ENCODE peak calls at places on chromosome 1, in six cellular contexts. One of them, this sample, is unnamed.

GRCh38 chr1:159653201-159653600 is 61.2 kb downstream of the CRP start:
- DNase-seq in body of pancreas: no peak
- DNase-seq in mammary epithelial cell: no peak
- DNase-seq in fibroblast of lung: peak; percentile 43
- DNase-seq in heart right ventricle: no peak
- DNase-seq in IMR-90: no peak
- DNase-seq in this sample: no peak

GRCh38 chr1:1356796-1357401 is 1.5 kb downstream of the MXRA8 start:
- DNase-seq in IMR-90: no peak
- DNase-seq in fibroblast of lung: no peak
- DNase-seq in body of pancreas: no peak
- DNase-seq in mammary epithelial cell: no peak
- DNase-seq in heart right ventricle: peak; percentile 12
- DNase-seq in this sample: no peak

GRCh38 chr1:30659702-30660101 is 63.7 kb downstream of the MATN1 start:
- DNase-seq in heart right ventricle: no peak
- DNase-seq in body of pancreas: no peak
- DNase-seq in fibroblast of lung: no peak
- DNase-seq in IMR-90: no peak
- DNase-seq in mammary epithelial cell: no peak
- DNase-seq in this sample: no peak

GRCh38 chr1:8018492-8019228 is 7.4 kb downstream of the ERRFI1 start:
- DNase-seq in IMR-90: no peak
- DNase-seq in body of pancreas: no peak
- DNase-seq in mammary epithelial cell: no peak
- DNase-seq in heart right ventricle: no peak
- DNase-seq in fibroblast of lung: peak; percentile 71
- DNase-seq in this sample: no peak

GRCh38 chr1:193558491-193559028 is 372.1 kb upstream of the B3GALT2 start:
- DNase-seq in IMR-90: peak; percentile 91
- DNase-seq in body of pancreas: peak; percentile 52
- DNase-seq in mammary epithelial cell: peak; percentile 55
- DNase-seq in fibroblast of lung: peak; percentile 91
- DNase-seq in heart right ventricle: no peak
- DNase-seq in this sample: no peak

GRCh38 chr1:41500378-41500777 is 15.9 kb upstream of the EDN2 start:
- DNase-seq in IMR-90: no peak
- DNase-seq in heart right ventricle: no peak
- DNase-seq in body of pancreas: peak; percentile 96
- DNase-seq in fibroblast of lung: peak; percentile 52
- DNase-seq in mammary epithelial cell: peak; percentile 93
- DNase-seq in this sample: peak; percentile 47

GRCh38 chr1:17696417-17697301 is 58.5 kb upstream of the ACTL8 start:
- DNase-seq in mammary epithelial cell: peak; percentile 27
- DNase-seq in heart right ventricle: peak; percentile 19
- DNase-seq in body of pancreas: no peak
- DNase-seq in IMR-90: peak; percentile 74
- DNase-seq in fibroblast of lung: peak; percentile 70
- DNase-seq in this sample: no peak

GRCh38 chr1:194184402-194184801 is 998.0 kb upstream of the B3GALT2 start:
- DNase-seq in mammary epithelial cell: no peak
- DNase-seq in IMR-90: no peak
- DNase-seq in heart right ventricle: no peak
- DNase-seq in fibroblast of lung: no peak
- DNase-seq in body of pancreas: no peak
- DNase-seq in this sample: no peak

DNA sequence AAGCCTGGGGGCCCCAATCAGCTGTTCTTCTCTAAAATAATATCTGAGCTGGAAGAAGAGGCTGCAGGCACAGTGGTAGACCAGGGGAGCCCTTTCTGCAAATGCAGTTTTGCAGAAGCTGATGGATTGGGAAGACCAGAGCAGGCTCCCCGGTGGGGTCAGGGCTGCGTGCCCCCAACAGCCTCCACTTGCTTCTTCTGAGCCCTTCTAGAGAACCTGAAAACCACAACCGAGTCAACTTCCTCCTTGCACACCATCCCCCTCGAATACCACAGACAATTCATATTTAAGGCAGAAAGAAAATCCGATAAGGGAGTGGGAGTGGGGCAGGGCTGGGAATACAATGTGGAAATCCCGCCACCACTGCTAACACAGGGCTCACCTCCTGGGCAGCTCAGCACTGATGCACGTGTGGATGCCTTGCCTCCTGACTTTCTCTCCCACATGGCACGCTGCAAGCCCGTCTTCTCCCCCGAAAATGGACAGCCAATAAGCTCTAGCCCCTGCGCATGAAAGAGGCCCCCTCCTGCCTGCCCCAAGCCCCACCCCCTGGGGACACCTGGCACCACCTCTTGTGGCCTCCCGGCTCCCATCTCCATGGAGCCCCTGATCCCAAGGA is 25.4 kb upstream of the ALDH4A1 start:
- DNase-seq in heart right ventricle: no peak
- DNase-seq in body of pancreas: no peak
- DNase-seq in mammary epithelial cell: peak; percentile 52
- DNase-seq in IMR-90: peak; percentile 63
- DNase-seq in fibroblast of lung: peak; percentile 83
- DNase-seq in this sample: no peak
- H3K4me1 ChIP-seq in heart right ventricle: peaks cover 82% of the 10 kb centered on the region
- H3K4me1 ChIP-seq in body of pancreas: peaks cover 82% of the 10 kb centered on the region
- H3K4me1 ChIP-seq in mammary epithelial cell: peaks cover 82% of the 10 kb centered on the region
- H3K4me1 ChIP-seq in IMR-90: peaks cover 51% of the 10 kb centered on the region
- H3K4me1 ChIP-seq in fibroblast of lung: peaks cover 52% of the 10 kb centered on the region
- H3K4me1 ChIP-seq in this sample: peaks cover 54% of the 10 kb centered on the region

DNA sequence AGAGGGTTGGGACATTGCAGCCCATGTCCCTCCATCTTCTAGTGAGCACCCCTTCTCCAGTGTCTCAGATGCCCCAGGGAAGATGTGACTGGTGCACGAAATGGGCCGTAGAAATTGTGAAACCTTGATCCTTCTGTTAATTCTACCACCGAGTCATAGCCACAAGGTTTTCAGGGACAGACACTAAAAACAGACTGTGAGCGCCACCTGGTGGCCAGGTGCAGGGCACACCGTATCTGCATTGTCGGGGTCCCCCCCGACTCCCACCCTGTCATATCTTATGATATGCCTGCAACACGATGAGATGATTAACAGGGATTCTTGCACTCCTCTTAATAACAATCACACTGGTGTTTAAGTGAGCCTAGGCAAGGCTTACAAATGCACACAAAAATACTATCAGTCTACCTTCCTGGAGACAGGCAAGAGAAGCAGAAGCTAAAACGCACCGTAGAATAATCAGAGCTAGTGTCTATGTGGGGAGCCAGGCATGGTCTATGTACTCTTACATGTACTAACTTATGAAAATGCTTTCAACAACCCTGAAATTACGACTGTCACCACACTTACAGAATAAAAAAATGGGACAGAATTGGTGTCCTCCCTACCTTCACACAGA is 57.8 kb downstream of the FHAD1 start:
- DNase-seq in body of pancreas: peak; percentile 72
- DNase-seq in heart right ventricle: peak; percentile 55
- DNase-seq in fibroblast of lung: peak; percentile 36
- DNase-seq in mammary epithelial cell: peak; percentile 52
- DNase-seq in IMR-90: peak; percentile 56
- DNase-seq in this sample: no peak
- TF ChIP-seq CTCF in body of pancreas: peak; percentile 78
- TF ChIP-seq CTCF in heart right ventricle: peak; percentile 91
- TF ChIP-seq CTCF in fibroblast of lung: peak; percentile 81
- TF ChIP-seq CTCF in mammary epithelial cell: peak; percentile 85
- TF ChIP-seq CTCF in IMR-90: peak; percentile 79
- TF ChIP-seq CTCF in this sample: peak; percentile 87

DNA sequence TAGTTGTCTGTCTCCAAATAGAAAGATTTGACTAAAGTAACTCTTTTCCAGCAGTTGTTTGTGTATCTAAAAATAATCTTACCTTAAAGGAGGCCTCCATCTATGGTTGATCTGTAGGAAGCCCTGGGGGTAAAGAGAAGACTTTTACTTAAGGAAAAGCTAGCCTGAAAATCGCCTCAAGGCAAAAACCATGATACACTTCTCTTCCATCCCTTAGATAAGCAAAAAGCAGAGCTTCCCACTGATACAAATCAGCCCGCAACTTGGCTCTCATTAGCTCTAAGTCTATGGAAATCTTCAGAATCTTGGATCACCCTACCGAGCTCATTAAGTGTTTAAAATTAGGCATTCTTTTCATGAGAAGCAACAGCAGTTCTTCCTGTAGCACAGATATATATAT is 576.9 kb upstream of the PTBP2 start:
- DNase-seq in body of pancreas: no peak
- DNase-seq in fibroblast of lung: no peak
- DNase-seq in mammary epithelial cell: no peak
- DNase-seq in IMR-90: no peak
- DNase-seq in heart right ventricle: no peak
- DNase-seq in this sample: no peak
- H3K4me1 ChIP-seq in body of pancreas: no peaks in the 10 kb centered on the region
- H3K4me1 ChIP-seq in fibroblast of lung: no peaks in the 10 kb centered on the region
- H3K4me1 ChIP-seq in mammary epithelial cell: no peaks in the 10 kb centered on the region
- H3K4me1 ChIP-seq in IMR-90: no peaks in the 10 kb centered on the region
- H3K4me1 ChIP-seq in heart right ventricle: no peaks in the 10 kb centered on the region
- H3K4me1 ChIP-seq in this sample: no peaks in the 10 kb centered on the region

GRCh38 chr1:64967381-64967780 is 1.0 kb upstream of the JAK1 start:
- DNase-seq in heart right ventricle: no peak
- DNase-seq in IMR-90: no peak
- DNase-seq in body of pancreas: peak; percentile 29
- DNase-seq in mammary epithelial cell: no peak
- DNase-seq in fibroblast of lung: no peak
- DNase-seq in this sample: no peak
- TF ChIP-seq CTCF in heart right ventricle: no peak
- TF ChIP-seq CTCF in IMR-90: no peak
- TF ChIP-seq CTCF in body of pancreas: no peak
- TF ChIP-seq CTCF in mammary epithelial cell: no peak
- TF ChIP-seq CTCF in fibroblast of lung: no peak
- TF ChIP-seq CTCF in this sample: no peak

DNA sequence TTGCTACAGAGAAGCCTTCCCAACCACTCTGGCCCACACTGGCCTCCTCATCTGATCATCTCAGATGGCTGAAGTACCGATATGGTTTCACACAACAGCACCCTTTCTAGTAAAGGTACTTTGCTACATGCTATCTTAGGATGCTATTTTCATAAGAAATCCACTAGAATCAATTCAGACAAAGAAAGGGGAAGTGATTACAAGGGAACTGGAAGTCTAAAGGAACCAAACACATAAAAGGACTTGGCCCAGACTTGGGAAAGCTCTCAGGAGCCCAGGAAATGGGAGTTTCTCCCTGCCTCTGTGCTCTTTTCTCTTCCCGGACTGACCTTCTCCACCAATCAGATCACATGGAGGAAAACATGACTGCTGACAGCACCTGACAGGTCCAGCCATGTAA is 12.8 kb upstream of the FOXE3 start:
- DNase-seq in fibroblast of lung: no peak
- DNase-seq in mammary epithelial cell: no peak
- DNase-seq in heart right ventricle: no peak
- DNase-seq in body of pancreas: no peak
- DNase-seq in IMR-90: no peak
- DNase-seq in this sample: no peak
- H3K4me1 ChIP-seq in fibroblast of lung: no peaks in the 10 kb centered on the region
- H3K4me1 ChIP-seq in mammary epithelial cell: peaks cover 10% of the 10 kb centered on the region
- H3K4me1 ChIP-seq in heart right ventricle: no peaks in the 10 kb centered on the region
- H3K4me1 ChIP-seq in body of pancreas: no peaks in the 10 kb centered on the region
- H3K4me1 ChIP-seq in IMR-90: peaks cover under 1% of the 10 kb centered on the region
- H3K4me1 ChIP-seq in this sample: no peaks in the 10 kb centered on the region

GRCh38 chr1:206606867-206607266 is 5.4 kb downstream of the EIF2D start:
- DNase-seq in IMR-90: peak; percentile 41
- DNase-seq in fibroblast of lung: peak; percentile 32
- DNase-seq in mammary epithelial cell: peak; percentile 44
- DNase-seq in heart right ventricle: no peak
- DNase-seq in body of pancreas: no peak
- DNase-seq in this sample: no peak
- TF ChIP-seq CTCF in IMR-90: peak; percentile 52
- TF ChIP-seq CTCF in fibroblast of lung: peak; percentile 51
- TF ChIP-seq CTCF in mammary epithelial cell: peak; percentile 67
- TF ChIP-seq CTCF in heart right ventricle: peak; percentile 19
- TF ChIP-seq CTCF in body of pancreas: no peak
- TF ChIP-seq CTCF in this sample: no peak

This sample was measured in thoracic aorta.